ENCODE peak calls at places on chromosomes 16 and 17, in five cellular contexts. One of them, this sample, is unnamed.

GRCh38 chr16:57781741-57782606 is 20.3 kb downstream of the KIFC3 start:
- DNase-seq in GM20000: no peak
- DNase-seq in spleen: no peak
- DNase-seq in neural progenitor cell: no peak
- DNase-seq in AG10803: peak; percentile 66
- DNase-seq in this sample: no peak

GRCh38 chr17:50684612-50685333 is 22.9 kb downstream of the ANKRD40 start:
- DNase-seq in GM20000: no peak
- DNase-seq in spleen: no peak
- DNase-seq in neural progenitor cell: peak; percentile 33
- DNase-seq in AG10803: no peak
- DNase-seq in this sample: no peak

GRCh38 chr17:43832168-43832975 is 574 bp downstream of the MPP3 start:
- DNase-seq in GM20000: no peak
- DNase-seq in spleen: peak; percentile 72
- DNase-seq in neural progenitor cell: peak; percentile 57
- DNase-seq in AG10803: peak; percentile 73
- DNase-seq in this sample: no peak

GRCh38 chr17:5282639-5283217 is 644 bp downstream of the RABEP1 start:
- DNase-seq in GM20000: no peak
- DNase-seq in spleen: no peak
- DNase-seq in neural progenitor cell: no peak
- DNase-seq in AG10803: no peak
- DNase-seq in this sample: no peak

GRCh38 chr17:78883090-78883532 is 19.9 kb downstream of the CEP295NL start:
- DNase-seq in GM20000: no peak
- DNase-seq in spleen: peak; percentile 91
- DNase-seq in neural progenitor cell: no peak
- DNase-seq in AG10803: peak; percentile 95
- DNase-seq in this sample: no peak

GRCh38 chr17:6066183-6066948 is 3.8 kb upstream of the WSCD1 start:
- DNase-seq in GM20000: no peak
- DNase-seq in spleen: peak; percentile 30
- DNase-seq in neural progenitor cell: no peak
- DNase-seq in AG10803: no peak
- DNase-seq in this sample: no peak

GRCh38 chr17:11950771-11951519 is 46.3 kb downstream of the ZNF18 start:
- DNase-seq in GM20000: no peak
- DNase-seq in spleen: no peak
- DNase-seq in neural progenitor cell: no peak
- DNase-seq in AG10803: peak; percentile 12
- DNase-seq in this sample: no peak

GRCh38 chr17:46135879-46136562 is 57.2 kb downstream of the KANSL1 start:
- DNase-seq in GM20000: no peak
- DNase-seq in spleen: no peak
- DNase-seq in neural progenitor cell: no peak
- DNase-seq in AG10803: no peak
- DNase-seq in this sample: no peak

GRCh38 chr17:77709594-77709993 is 248.9 kb upstream of the TNRC6C start:
- DNase-seq in GM20000: no peak
- DNase-seq in spleen: no peak
- DNase-seq in neural progenitor cell: no peak
- DNase-seq in AG10803: no peak
- DNase-seq in this sample: no peak

GRCh38 chr17:69802045-69802740 is 272.8 kb upstream of the KCNJ16 start:
- DNase-seq in GM20000: no peak
- DNase-seq in spleen: no peak
- DNase-seq in neural progenitor cell: peak; percentile 15
- DNase-seq in AG10803: no peak
- DNase-seq in this sample: no peak